ENCODE peak calls at places on chromosomes 4 and X, in four cellular contexts. X is K562, F is HepG2, E is H1. G is an unnamed sample.

GRCh38 chrX:39791691-39792090 is 306.1 kb downstream of the BCOR start:
- DNase-seq in F (no peak), E (no peak), X (no peak), G (no peak)

GRCh38 chr4:184371390-184371787 is 103.0 kb downstream of the IRF2 start:
- DNase-seq in E (no peak), X (no peak), F (no peak), G (no peak)

GRCh38 chrX:11754958-11755645 is 2.9 kb upstream of the MSL3 start:
- DNase-seq in E (no peak), F (no peak), X (no peak), G (no peak)

GRCh38 chrX:72268601-72269365 is 8.3 kb downstream of the RPS4X start:
- DNase-seq in X (no peak), E (no peak), F (no peak), G (no peak)

GRCh38 chrX:73206366-73206765 is 8.3 kb downstream of the NAP1L2 start:
- DNase-seq in E (no peak), X (no peak), F (no peak), G (no peak)

GRCh38 chr4:72505314-72505744 is 63.7 kb downstream of the ADAMTS3 start:
- DNase-seq in F (peak; percentile 24), X (peak; percentile 22), E (peak; percentile 53), G (peak; percentile 0)

GRCh38 chr4:95151255-95151654 is 393.5 kb downstream of the BMPR1B start:
- DNase-seq in F (no peak), E (no peak), X (no peak), G (no peak)

GRCh38 chr4:16967722-16968121 is 69.3 kb upstream of the LDB2 start:
- DNase-seq in F (no peak), E (no peak), X (no peak), G (no peak)

GRCh38 chr4:159384619-159385018 is 281.7 kb downstream of the RAPGEF2 start:
- DNase-seq in X (no peak), F (no peak), E (no peak), G (no peak)

GRCh38 chrX:45240334-45240733 is 39.7 kb upstream of the DIPK2B start:
- DNase-seq in E (no peak), X (no peak), F (no peak), G (no peak)

GRCh38 chrX:40855411-40855810 is 120.1 kb upstream of the MED14 start:
- DNase-seq in X (no peak), F (no peak), E (no peak), G (no peak)

GRCh38 chr4:63986253-63986652 is 423.0 kb downstream of the TECRL start:
- DNase-seq in E (no peak), X (no peak), F (no peak), G (no peak)

GRCh38 chr4:80139668-80140067 is 57.6 kb upstream of the PRDM8 start:
- DNase-seq in E (no peak), F (no peak), X (no peak), G (no peak)

GRCh38 chrX:30309139-30309571 is at the start of gene NR0B1:
- DNase-seq in X (no peak), F (no peak), E (peak; percentile 51), G (no peak)

GRCh38 chr4:3708103-3708510 is 58.1 kb upstream of the ADRA2C start:
- DNase-seq in E (no peak), X (no peak), F (no peak), G (no peak)

GRCh38 chr4:39614487-39615162 is 24.0 kb downstream of the SMIM14 start:
- DNase-seq in E (no peak), F (no peak), X (no peak), G (no peak)

GRCh38 chr4:39620551-39620950 is 18.1 kb downstream of the SMIM14 start:
- DNase-seq in F (no peak), X (no peak), E (no peak), G (no peak)

GRCh38 chr4:39613093-39613656 is 25.5 kb downstream of the SMIM14 start:
- DNase-seq in E (no peak), X (no peak), F (peak; percentile 49), G (no peak)

GRCh38 chr4:39617534-39617933 is 21.1 kb downstream of the SMIM14 start:
- DNase-seq in E (no peak), X (no peak), F (no peak), G (no peak)

DNA sequence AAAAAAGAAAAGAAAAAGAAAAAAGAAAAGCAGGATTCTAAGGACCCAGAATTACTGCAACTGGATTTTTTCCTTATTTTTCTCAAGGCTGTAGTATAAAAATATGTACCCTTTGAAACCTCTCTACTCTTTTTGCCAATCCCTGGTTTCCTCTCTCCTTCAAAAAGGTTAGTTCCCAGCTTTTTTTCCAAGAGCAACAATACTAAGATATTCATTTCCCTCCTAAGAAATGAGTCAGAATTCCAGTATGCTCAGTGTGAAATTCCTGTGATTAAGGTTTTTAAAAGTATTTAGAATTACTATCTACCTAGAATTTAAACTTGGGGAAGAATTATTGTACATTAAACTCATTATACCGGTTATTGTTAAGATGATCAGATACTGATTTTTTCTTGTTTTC is 22.0 kb downstream of the SMIM14 start:
- DNase-seq in X (no peak), F (no peak), E (no peak), G (no peak)
- H3K27ac ChIP-seq in X (no peak overlapping the region), F (no peak overlapping the region), E (no peak overlapping the region), G (no peak overlapping the region)

DNA sequence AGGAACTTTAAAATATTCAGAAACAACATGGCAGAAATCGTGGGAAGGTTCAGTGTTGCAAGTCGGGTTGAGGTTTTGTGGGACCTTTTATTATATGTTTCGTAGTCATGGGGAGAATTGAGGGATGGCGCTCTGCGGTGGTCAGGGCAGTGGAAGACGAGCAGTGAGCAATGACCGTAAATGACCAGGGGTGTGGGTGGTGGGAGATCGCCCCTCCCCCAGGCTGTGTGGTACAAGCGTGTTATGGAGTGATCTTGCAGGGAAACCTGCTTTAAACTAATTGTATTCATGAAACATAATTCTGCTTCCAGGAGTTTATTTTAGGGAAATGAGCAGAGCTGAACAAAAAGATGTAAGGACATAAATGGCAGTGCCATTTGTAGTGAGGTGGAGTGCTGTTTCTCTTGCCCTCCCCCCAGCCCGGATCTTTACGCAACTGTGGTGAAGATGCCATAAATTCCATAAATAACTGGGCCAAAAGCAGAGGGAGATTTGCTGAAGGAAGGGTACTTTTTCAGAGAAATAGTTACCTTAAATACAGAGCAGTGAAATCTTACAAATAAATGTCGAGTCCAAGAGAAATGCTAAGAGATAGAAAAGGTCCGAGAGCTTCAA is 20.2 kb downstream of the GYG2 start:
- DNase-seq in F (peak; percentile 26), X (no peak), E (no peak), G (no peak)
- TF ChIP-seq FOSL1 in F (no peak), X (no peak), E (no peak), G (no peak)

GRCh38 chrX:26442340-26442739 is 226.4 kb downstream of the MAGEB5 start:
- DNase-seq in F (no peak), E (no peak), X (no peak), G (peak; percentile 2)
- TF ChIP-seq CTCF in F (no peak), E (peak; percentile 50), X (no peak), G (peak; percentile 44)

DNA sequence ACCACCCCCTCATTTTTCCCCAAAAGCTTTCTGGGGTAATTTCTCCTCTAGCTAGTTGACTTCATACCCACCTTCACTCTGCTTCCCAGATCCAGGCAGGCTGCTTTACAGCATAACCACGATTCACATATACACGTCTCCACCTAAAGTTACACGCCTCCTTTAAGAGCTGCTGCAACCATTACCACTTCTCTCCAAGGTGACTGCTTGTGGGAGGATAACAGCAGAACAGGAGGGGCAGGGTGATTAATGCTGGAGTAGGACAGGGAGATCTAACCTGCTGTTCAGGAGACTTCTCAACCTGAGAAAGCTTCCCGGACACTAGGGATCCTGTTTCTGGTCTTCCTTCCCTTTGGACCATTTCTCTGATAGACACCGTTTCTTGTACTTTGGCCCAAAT is 77.4 kb downstream of the MGST2 start:
- DNase-seq in F (no peak), E (peak; percentile 28), X (no peak), G (no peak)
- H3K27ac ChIP-seq in F (no peak overlapping the region), E (no peak overlapping the region), X (no peak overlapping the region), G (no peak overlapping the region)

GRCh38 chr4:40587826-40588225 is 41.8 kb downstream of the RBM47 start:
- DNase-seq in X (no peak), F (no peak), E (no peak), G (no peak)
- TF ChIP-seq FOSL1 in X (no peak), F (no peak), E (no peak), G (no peak)

GRCh38 chr4:1819284-1819683 is 26.2 kb downstream of the FGFR3 start:
- DNase-seq in X (no peak), E (no peak), F (no peak), G (no peak)

GRCh38 chr4:1815997-1816860 is 23.1 kb downstream of the FGFR3 start:
- DNase-seq in X (no peak), E (no peak), F (no peak), G (no peak)

GRCh38 chr4:1822568-1823544 is 29.8 kb downstream of the FGFR3 start:
- DNase-seq in E (no peak), X (no peak), F (no peak), G (no peak)

GRCh38 chr4:1821679-1822567 is 28.8 kb downstream of the FGFR3 start:
- DNase-seq in E (no peak), X (no peak), F (no peak), G (no peak)

DNA sequence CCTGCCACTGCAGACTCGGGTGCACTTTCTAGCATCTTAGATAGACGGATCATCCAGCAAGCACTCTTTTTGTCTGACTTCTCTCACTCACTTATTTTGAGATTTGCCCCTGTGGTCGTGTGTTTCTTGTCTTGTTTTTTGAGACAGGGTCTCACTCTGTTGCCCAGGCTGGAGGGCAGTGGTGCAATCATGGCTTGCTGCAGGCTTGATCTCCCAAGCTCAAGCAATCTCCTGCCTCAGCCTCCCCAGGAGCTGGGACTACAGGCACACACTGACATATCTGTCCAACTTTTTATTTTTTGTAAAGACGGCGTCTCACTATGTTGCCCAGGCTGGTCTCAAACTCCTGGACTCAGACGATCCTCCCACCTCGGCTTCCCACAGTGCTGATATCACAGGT is 26.7 kb downstream of the FGFR3 start:
- DNase-seq in F (no peak), E (no peak), X (no peak), G (no peak)
- TF ChIP-seq CTCF in F (no peak), E (no peak), X (no peak), G (no peak)

GRCh38 chr4:145734051-145734450 is 54.1 kb downstream of the C4orf51 start:
- DNase-seq in X (no peak), F (no peak), E (no peak), G (no peak)
- H3K27ac ChIP-seq in X (no peak overlapping the region), F (no peak overlapping the region), E (no peak overlapping the region), G (no peak overlapping the region)

GRCh38 chr4:43776371-43776770 is 672.2 kb downstream of the KCTD8 start:
- DNase-seq in X (peak; percentile 4), F (peak; percentile 3), E (no peak), G (no peak)

GRCh38 chr4:43782391-43782790 is 666.2 kb downstream of the KCTD8 start:
- DNase-seq in X (no peak), F (no peak), E (no peak), G (no peak)

GRCh38 chr4:43781125-43781524 is 667.5 kb downstream of the KCTD8 start:
- DNase-seq in X (no peak), E (no peak), F (no peak), G (no peak)

GRCh38 chr4:43778187-43778915 is 670.3 kb downstream of the KCTD8 start:
- DNase-seq in E (no peak), F (no peak), X (no peak), G (no peak)
- TF ChIP-seq FOSL1 in E (no peak), F (no peak), X (no peak), G (no peak)

G was measured in HCT116.